ENCODE peak calls at places on chromosomes 3 and 15, in six cellular contexts. One of them, this sample, is unnamed. For H3K36me3, the result is how much of the 10 kb centered on the place peaks cover.

GRCh38 chr3:142180761-142181362 is 31.5 kb upstream of the TFDP2 start:
- DNase-seq in transverse colon: peak
- DNase-seq in ovary: peak
- DNase-seq in suprapubic skin: no peak
- DNase-seq in GM12878: no peak
- DNase-seq in stomach: peak
- DNase-seq in this sample: no peak

GRCh38 chr15:82298520-82298919 is 35.9 kb downstream of the SAXO2 start:
- DNase-seq in transverse colon: peak
- DNase-seq in ovary: no peak
- DNase-seq in suprapubic skin: no peak
- DNase-seq in GM12878: no peak
- DNase-seq in stomach: no peak
- DNase-seq in this sample: peak

GRCh38 chr3:59310736-59311135 is 260.9 kb upstream of the CFAP20DC start:
- DNase-seq in transverse colon: no peak
- DNase-seq in ovary: no peak
- DNase-seq in suprapubic skin: no peak
- DNase-seq in GM12878: no peak
- DNase-seq in stomach: no peak
- DNase-seq in this sample: no peak

GRCh38 chr3:140529096-140529495 is 148.8 kb upstream of the TRIM42 start:
- DNase-seq in transverse colon: no peak
- DNase-seq in ovary: no peak
- DNase-seq in suprapubic skin: no peak
- DNase-seq in GM12878: no peak
- DNase-seq in stomach: no peak
- DNase-seq in this sample: no peak

GRCh38 chr15:85750319-85750806 is 44.4 kb downstream of the KLHL25 start:
- DNase-seq in transverse colon: peak
- DNase-seq in ovary: peak
- DNase-seq in suprapubic skin: peak
- DNase-seq in GM12878: no peak
- DNase-seq in stomach: peak
- DNase-seq in this sample: peak

GRCh38 chr3:16897254-16897926 is 12.6 kb downstream of the PLCL2 start:
- DNase-seq in transverse colon: peak
- DNase-seq in ovary: peak
- DNase-seq in suprapubic skin: no peak
- DNase-seq in GM12878: peak
- DNase-seq in stomach: no peak
- DNase-seq in this sample: no peak

GRCh38 chr15:42289166-42289565 is 15.9 kb upstream of the TMEM87A start:
- DNase-seq in transverse colon: no peak
- DNase-seq in ovary: no peak
- DNase-seq in suprapubic skin: no peak
- DNase-seq in GM12878: no peak
- DNase-seq in stomach: no peak
- DNase-seq in this sample: no peak

GRCh38 chr15:97081666-97082226 is 751.2 kb downstream of the NR2F2 start:
- DNase-seq in transverse colon: no peak
- DNase-seq in ovary: no peak
- DNase-seq in suprapubic skin: no peak
- DNase-seq in GM12878: no peak
- DNase-seq in stomach: no peak
- DNase-seq in this sample: no peak

GRCh38 chr15:78944202-78944625 is 632 bp downstream of the CTSH start:
- DNase-seq in transverse colon: peak
- DNase-seq in ovary: no peak
- DNase-seq in suprapubic skin: no peak
- DNase-seq in GM12878: no peak
- DNase-seq in stomach: peak
- DNase-seq in this sample: no peak

GRCh38 chr3:145864336-145864735 is 296.6 kb downstream of the PLOD2 start:
- DNase-seq in transverse colon: no peak
- DNase-seq in ovary: no peak
- DNase-seq in suprapubic skin: no peak
- DNase-seq in GM12878: no peak
- DNase-seq in stomach: no peak
- DNase-seq in this sample: no peak

GRCh38 chr3:193240436-193240849 is 579 bp upstream of the PLAAT1 start:
- DNase-seq in transverse colon: no peak
- DNase-seq in ovary: no peak
- DNase-seq in suprapubic skin: no peak
- DNase-seq in GM12878: no peak
- DNase-seq in stomach: no peak
- DNase-seq in this sample: peak

GRCh38 chr15:82805994-82806406 is at the start of gene FSD2:
- DNase-seq in transverse colon: peak
- DNase-seq in ovary: no peak
- DNase-seq in suprapubic skin: no peak
- DNase-seq in GM12878: peak
- DNase-seq in stomach: no peak
- DNase-seq in this sample: no peak

GRCh38 chr3:142040941-142041575 is 108.3 kb downstream of the TFDP2 start:
- DNase-seq in transverse colon: no peak
- DNase-seq in ovary: no peak
- DNase-seq in suprapubic skin: no peak
- DNase-seq in GM12878: no peak
- DNase-seq in stomach: no peak
- DNase-seq in this sample: no peak

GRCh38 chr3:156509209-156510174 is 45.4 kb downstream of the SSR3 start:
- DNase-seq in transverse colon: no peak
- DNase-seq in ovary: no peak
- DNase-seq in suprapubic skin: no peak
- DNase-seq in GM12878: no peak
- DNase-seq in stomach: no peak
- DNase-seq in this sample: no peak

GRCh38 chr3:144875251-144875650 is 903.6 kb downstream of the DIPK2A start:
- DNase-seq in transverse colon: no peak
- DNase-seq in ovary: no peak
- DNase-seq in suprapubic skin: no peak
- DNase-seq in GM12878: no peak
- DNase-seq in stomach: no peak
- DNase-seq in this sample: no peak

GRCh38 chr3:37183375-37183831 is 9.0 kb upstream of the LRRFIP2 start:
- DNase-seq in transverse colon: no peak
- DNase-seq in ovary: no peak
- DNase-seq in suprapubic skin: no peak
- DNase-seq in GM12878: no peak
- DNase-seq in stomach: no peak
- DNase-seq in this sample: no peak

GRCh38 chr3:16512435-16513140 is 911 bp downstream of the RFTN1 start:
- DNase-seq in transverse colon: peak
- DNase-seq in ovary: peak
- DNase-seq in suprapubic skin: peak
- DNase-seq in GM12878: no peak
- DNase-seq in stomach: peak
- DNase-seq in this sample: peak

GRCh38 chr3:55951371-55951770 is 464.3 kb upstream of the WNT5A start:
- DNase-seq in transverse colon: no peak
- DNase-seq in ovary: no peak
- DNase-seq in suprapubic skin: no peak
- DNase-seq in GM12878: no peak
- DNase-seq in stomach: no peak
- DNase-seq in this sample: no peak

GRCh38 chr15:65409284-65409631 is 13.5 kb downstream of the IGDCC4 start:
- DNase-seq in transverse colon: no peak
- DNase-seq in ovary: no peak
- DNase-seq in suprapubic skin: no peak
- DNase-seq in GM12878: no peak
- DNase-seq in stomach: no peak
- DNase-seq in this sample: no peak

GRCh38 chr15:42456539-42456938 is 34.4 kb downstream of the ZNF106 start:
- DNase-seq in transverse colon: no peak
- DNase-seq in ovary: no peak
- DNase-seq in suprapubic skin: no peak
- DNase-seq in GM12878: no peak
- DNase-seq in stomach: no peak
- DNase-seq in this sample: no peak

GRCh38 chr15:51765751-51766150 is 14.4 kb downstream of the TMOD2 start:
- DNase-seq in transverse colon: no peak
- DNase-seq in ovary: no peak
- DNase-seq in suprapubic skin: no peak
- DNase-seq in GM12878: no peak
- DNase-seq in stomach: no peak
- DNase-seq in this sample: no peak

GRCh38 chr3:171018151-171018935 is 8.2 kb downstream of the SLC2A2 start:
- DNase-seq in transverse colon: no peak
- DNase-seq in ovary: no peak
- DNase-seq in suprapubic skin: no peak
- DNase-seq in GM12878: no peak
- DNase-seq in stomach: no peak
- DNase-seq in this sample: no peak

GRCh38 chr3:171011109-171011508 is 15.4 kb downstream of the SLC2A2 start:
- DNase-seq in transverse colon: no peak
- DNase-seq in ovary: no peak
- DNase-seq in suprapubic skin: no peak
- DNase-seq in GM12878: no peak
- DNase-seq in stomach: no peak
- DNase-seq in this sample: no peak

GRCh38 chr3:171011536-171012336 is 14.8 kb downstream of the SLC2A2 start:
- DNase-seq in transverse colon: no peak
- DNase-seq in ovary: no peak
- DNase-seq in suprapubic skin: no peak
- DNase-seq in GM12878: no peak
- DNase-seq in stomach: no peak
- DNase-seq in this sample: no peak

GRCh38 chr3:171013822-171014748 is 12.4 kb downstream of the SLC2A2 start:
- DNase-seq in transverse colon: no peak
- DNase-seq in ovary: no peak
- DNase-seq in suprapubic skin: no peak
- DNase-seq in GM12878: no peak
- DNase-seq in stomach: no peak
- DNase-seq in this sample: no peak
- TF ChIP-seq EP300 in transverse colon: no peak
- TF ChIP-seq EP300 in ovary: no peak
- TF ChIP-seq EP300 in suprapubic skin: no peak
- TF ChIP-seq EP300 in GM12878: no peak
- TF ChIP-seq EP300 in stomach: no peak
- TF ChIP-seq EP300 in this sample: no peak

DNA sequence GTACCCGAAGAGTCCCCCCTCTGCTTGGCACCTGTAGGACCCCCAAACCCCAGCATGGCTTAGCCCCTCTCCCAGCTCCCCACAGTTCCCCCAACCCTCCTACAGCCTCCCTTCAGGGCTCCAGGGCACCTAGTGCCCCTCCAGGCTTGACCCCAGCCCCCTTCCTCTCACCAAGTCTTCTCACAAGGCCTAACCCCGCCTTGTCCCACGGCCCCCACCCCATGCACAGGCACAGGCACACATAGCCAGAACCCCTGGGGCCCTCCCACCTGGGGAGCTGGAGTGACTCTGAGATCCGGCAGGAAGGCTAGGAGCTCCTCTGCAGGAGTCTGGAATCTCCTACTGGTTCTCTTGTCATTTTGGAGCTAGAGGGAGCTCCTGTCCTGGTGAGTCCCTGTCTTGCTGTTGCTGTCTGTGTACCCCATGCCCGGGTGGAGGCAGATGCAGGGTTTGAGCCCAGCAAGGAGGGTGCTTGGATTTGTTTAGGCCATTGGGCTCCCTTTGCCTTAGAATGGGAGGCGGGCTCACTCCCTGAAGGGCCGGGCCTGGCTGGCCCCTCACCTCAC is 39.6 kb downstream of the KLF13 start:
- DNase-seq in transverse colon: peak
- DNase-seq in ovary: peak
- DNase-seq in suprapubic skin: peak
- DNase-seq in GM12878: no peak
- DNase-seq in stomach: no peak
- DNase-seq in this sample: no peak
- TF ChIP-seq CTCF in transverse colon: no peak
- TF ChIP-seq CTCF in ovary: peak
- TF ChIP-seq CTCF in suprapubic skin: no peak
- TF ChIP-seq CTCF in GM12878: no peak
- TF ChIP-seq CTCF in stomach: peak
- TF ChIP-seq CTCF in this sample: peak

GRCh38 chr3:127026036-127026435 is 43.1 kb downstream of the PLXNA1 start:
- DNase-seq in transverse colon: peak
- DNase-seq in ovary: no peak
- DNase-seq in suprapubic skin: no peak
- DNase-seq in GM12878: no peak
- DNase-seq in stomach: no peak
- DNase-seq in this sample: peak

GRCh38 chr3:127020543-127020942 is 37.6 kb downstream of the PLXNA1 start:
- DNase-seq in transverse colon: no peak
- DNase-seq in ovary: no peak
- DNase-seq in suprapubic skin: no peak
- DNase-seq in GM12878: no peak
- DNase-seq in stomach: no peak
- DNase-seq in this sample: peak

GRCh38 chr3:127019449-127019848 is 36.5 kb downstream of the PLXNA1 start:
- DNase-seq in transverse colon: no peak
- DNase-seq in ovary: no peak
- DNase-seq in suprapubic skin: no peak
- DNase-seq in GM12878: no peak
- DNase-seq in stomach: no peak
- DNase-seq in this sample: no peak

GRCh38 chr3:127026661-127027060 is 43.7 kb downstream of the PLXNA1 start:
- DNase-seq in transverse colon: no peak
- DNase-seq in ovary: no peak
- DNase-seq in suprapubic skin: no peak
- DNase-seq in GM12878: no peak
- DNase-seq in stomach: no peak
- DNase-seq in this sample: no peak

GRCh38 chr3:127022849-127023248 is 39.9 kb downstream of the PLXNA1 start:
- DNase-seq in transverse colon: no peak
- DNase-seq in ovary: no peak
- DNase-seq in suprapubic skin: no peak
- DNase-seq in GM12878: no peak
- DNase-seq in stomach: no peak
- DNase-seq in this sample: no peak
- H3K36me3 ChIP-seq in transverse colon: under half
- H3K36me3 ChIP-seq in ovary: under half
- H3K36me3 ChIP-seq in suprapubic skin: half or more
- H3K36me3 ChIP-seq in GM12878: under half
- H3K36me3 ChIP-seq in stomach: half or more
- H3K36me3 ChIP-seq in this sample: under half

DNA sequence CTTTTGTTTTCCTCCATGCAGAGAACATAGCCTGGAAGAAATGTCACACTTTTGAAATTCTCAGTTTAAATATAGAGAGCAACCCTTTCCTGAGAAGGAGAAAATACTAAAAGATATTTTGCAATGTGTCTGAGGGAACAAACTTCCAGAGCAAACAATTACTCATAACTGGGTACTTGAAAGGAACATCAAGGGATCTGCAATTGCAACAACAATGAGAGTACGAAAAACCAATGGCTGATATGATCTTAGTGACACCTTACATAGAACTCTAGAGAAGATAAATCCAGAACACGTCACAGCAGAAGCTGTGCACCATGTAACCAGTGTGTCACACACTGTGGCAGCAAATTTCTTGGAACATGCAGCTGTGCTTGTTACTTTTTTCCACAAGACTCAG is 14.6 kb upstream of the ARPP21 start:
- DNase-seq in transverse colon: no peak
- DNase-seq in ovary: no peak
- DNase-seq in suprapubic skin: no peak
- DNase-seq in GM12878: no peak
- DNase-seq in stomach: no peak
- DNase-seq in this sample: no peak
- TF ChIP-seq EP300 in transverse colon: no peak
- TF ChIP-seq EP300 in ovary: no peak
- TF ChIP-seq EP300 in suprapubic skin: no peak
- TF ChIP-seq EP300 in GM12878: no peak
- TF ChIP-seq EP300 in stomach: no peak
- TF ChIP-seq EP300 in this sample: no peak

This sample was measured in upper lobe of left lung.